ENCODE peak calls at places on chromosomes 4 and X, in eight cellular contexts. L, S, Y, C, N, E, X and V are unnamed samples.

GRCh38 chrX:52220936-52221335 is 36.2 kb downstream of the MAGED4 start:
- DNase-seq in Y (no peak), S (no peak), N (no peak), L (no peak), X (no peak), C (no peak), E (no peak), V (no peak)

GRCh38 chrX:16148896-16149295 is 18.4 kb upstream of the MAGEB17 start:
- DNase-seq in E (no peak), Y (no peak), N (no peak), C (no peak), S (no peak), X (no peak), L (no peak), V (no peak)

GRCh38 chrX:13498220-13498619 is 71.2 kb upstream of the EGFL6 start:
- DNase-seq in L (no peak), E (no peak), S (no peak), X (no peak), Y (no peak), N (no peak), C (no peak), V (no peak)

GRCh38 chrX:106780664-106781377 is 21.7 kb upstream of the TBC1D8B start:
- DNase-seq in Y (no peak), E (no peak), X (no peak), N (no peak), L (no peak), C (no peak), S (no peak), V (no peak)

GRCh38 chr4:78056265-78057129 is 626 bp upstream of the FRAS1 start:
- DNase-seq in X (peak; percentile 93), L (no peak), E (no peak), S (peak; percentile 72), Y (peak; percentile 24), C (peak; percentile 46), N (peak; percentile 72), V (peak; percentile 67)

GRCh38 chr4:25838526-25838925 is 24.3 kb downstream of the SEL1L3 start:
- DNase-seq in E (no peak), S (no peak), X (no peak), N (no peak), C (no peak), L (no peak), Y (no peak), V (no peak)

GRCh38 chrX:118346258-118347094 is 570 bp downstream of the WDR44 start:
- DNase-seq in C (peak; percentile 52), E (peak; percentile 76), Y (no peak), X (no peak), L (no peak), N (peak; percentile 73), S (peak; percentile 55), V (peak; percentile 42)

GRCh38 chrX:17046478-17047097 is 100.1 kb downstream of the REPS2 start:
- DNase-seq in N (no peak), X (peak; percentile 44), S (peak; percentile 40), L (no peak), E (peak; percentile 49), C (peak; percentile 22), Y (peak; percentile 67), V (no peak)

GRCh38 chrX:129239371-129239770 is 283.9 kb downstream of the SMARCA1 start:
- DNase-seq in S (no peak), E (no peak), N (no peak), Y (peak; percentile 1), X (no peak), C (no peak), L (no peak), V (no peak)

GRCh38 chr4:133316874-133317273 is 167.8 kb downstream of the PCDH10 start:
- DNase-seq in Y (no peak), E (no peak), X (no peak), N (no peak), C (no peak), S (no peak), L (no peak), V (no peak)

GRCh38 chrX:65035451-65035779 is 59.2 kb upstream of the ZC4H2 start:
- DNase-seq in N (no peak), X (no peak), C (peak; percentile 16), L (no peak), Y (peak; percentile 21), S (no peak), E (no peak), V (no peak)

GRCh38 chrX:39112143-39112542 is 310.9 kb downstream of the MID1IP1 start:
- DNase-seq in L (no peak), E (no peak), X (no peak), N (no peak), Y (no peak), C (no peak), S (no peak), V (no peak)

GRCh38 chr4:176656108-176656507 is 136.6 kb downstream of the VEGFC start:
- DNase-seq in Y (no peak), S (no peak), E (no peak), N (no peak), C (no peak), L (no peak), X (no peak), V (no peak)

GRCh38 chr4:186729856-186730255 is 6.2 kb upstream of the FAT1 start:
- DNase-seq in L (no peak), C (no peak), N (no peak), E (no peak), S (no peak), Y (no peak), X (no peak), V (no peak)

GRCh38 chr4:99382745-99383360 is 30.3 kb upstream of the ADH1C start:
- DNase-seq in Y (peak; percentile 71), N (no peak), E (no peak), C (no peak), L (no peak), S (no peak), X (no peak), V (no peak)

GRCh38 chr4:37453361-37454262 is 209.1 kb downstream of the NWD2 start:
- DNase-seq in X (no peak), N (peak; percentile 89), Y (no peak), E (no peak), S (no peak), C (peak; percentile 45), L (no peak), V (peak; percentile 92)

GRCh38 chrX:53356186-53356585 is 66.3 kb downstream of the SMC1A start:
- DNase-seq in X (no peak), S (no peak), L (no peak), C (no peak), Y (no peak), E (no peak), N (no peak), V (no peak)

GRCh38 chr4:139243448-139244365 is 36.3 kb downstream of the MGARP start:
- DNase-seq in C (no peak), E (no peak), L (no peak), X (no peak), Y (peak; percentile 99), S (no peak), N (no peak), V (no peak)

GRCh38 chrX:15815779-15816452 is 25.6 kb downstream of the ZRSR2 start:
- DNase-seq in S (no peak), N (no peak), Y (peak; percentile 33), X (peak; percentile 3), L (no peak), C (no peak), E (no peak), V (no peak)

GRCh38 chr4:127479031-127479622 is 153.6 kb upstream of the INTU start:
- DNase-seq in N (no peak), S (no peak), Y (peak; percentile 52), E (no peak), L (no peak), X (peak; percentile 39), C (no peak), V (no peak)

GRCh38 chr4:158302076-158302866 is 92.0 kb downstream of the TMEM144 start:
- DNase-seq in C (no peak), N (no peak), Y (peak; percentile 80), X (no peak), S (no peak), E (no peak), L (no peak), V (no peak)

GRCh38 chr4:142408003-142408441 is 438.1 kb downstream of the INPP4B start:
- DNase-seq in C (no peak), S (no peak), Y (no peak), L (no peak), X (no peak), E (no peak), N (no peak), V (no peak)

GRCh38 chrX:56281789-56282188 is 49.6 kb downstream of the KLF8 start:
- DNase-seq in L (no peak), S (peak; percentile 24), N (no peak), X (peak; percentile 3), C (no peak), Y (peak; percentile 16), E (no peak), V (no peak)

DNA sequence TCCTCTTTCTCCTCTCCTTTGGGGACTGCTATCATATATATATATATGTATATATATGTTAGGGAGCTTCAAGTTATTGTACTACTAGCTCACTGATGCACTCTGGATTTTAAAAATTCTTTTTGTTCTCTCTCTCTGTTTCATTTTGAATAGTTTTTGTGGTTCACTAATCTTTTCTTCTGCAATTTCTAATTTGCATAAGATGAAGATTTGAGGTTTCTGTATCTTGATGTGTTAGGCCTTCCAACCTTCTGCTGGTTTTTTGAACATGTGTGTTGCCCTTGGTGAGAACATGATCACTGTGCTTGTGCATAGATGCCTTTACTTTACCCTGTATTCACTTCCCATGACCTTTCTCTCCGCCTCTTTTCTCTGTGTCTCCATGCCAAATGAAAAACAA is 7.8 kb upstream of the ZNF718 start:
- DNase-seq in L (no peak), Y (no peak), E (no peak), S (no peak), N (no peak), C (no peak), X (no peak), V (no peak)
- H3K9me3 ChIP-seq in L (no peaks in the 10 kb centered on the region), Y (peaks cover 9% of the 10 kb centered on the region), E (peaks cover 11% of the 10 kb centered on the region), S (peaks cover 30% of the 10 kb centered on the region), N (no peaks in the 10 kb centered on the region), C (peaks cover 6% of the 10 kb centered on the region), X (peaks cover 19% of the 10 kb centered on the region), V (no peaks in the 10 kb centered on the region)

GRCh38 chr4:6422105-6422504 is 50.3 kb downstream of the PPP2R2C start:
- DNase-seq in S (no peak), Y (no peak), E (no peak), X (no peak), N (peak; percentile 57), C (no peak), L (no peak), V (no peak)
- H3K4me1 ChIP-seq in S (no peaks in the 10 kb centered on the region), Y (no peaks in the 10 kb centered on the region), E (no peaks in the 10 kb centered on the region), X (no peaks in the 10 kb centered on the region), N (no peaks in the 10 kb centered on the region), C (no peaks in the 10 kb centered on the region), L (no peaks in the 10 kb centered on the region), V (no peaks in the 10 kb centered on the region)

DNA sequence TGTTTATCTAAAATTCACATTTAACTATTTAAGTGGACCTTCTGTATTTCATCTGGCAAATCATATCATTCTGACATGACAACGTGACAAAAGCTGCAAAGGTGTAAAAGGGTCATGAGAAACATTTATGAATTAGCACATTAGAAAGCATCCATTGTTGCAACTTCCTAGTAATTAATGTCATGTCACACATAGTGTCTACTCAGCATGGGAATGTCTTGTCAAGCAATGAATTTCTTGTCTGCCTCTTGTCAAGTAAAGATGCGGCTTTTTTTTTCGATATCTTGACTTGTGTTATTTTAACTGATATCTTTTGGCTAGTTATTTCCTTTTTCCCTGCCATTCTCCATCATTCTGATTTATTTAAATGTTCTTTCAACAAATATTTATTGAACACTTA is 463.5 kb upstream of the CXorf51B start:
- DNase-seq in X (no peak), L (no peak), N (no peak), S (no peak), C (no peak), Y (no peak), E (no peak), V (no peak)
- H3K9me3 ChIP-seq in X (no peaks in the 10 kb centered on the region), L (no peaks in the 10 kb centered on the region), N (no peaks in the 10 kb centered on the region), S (no peaks in the 10 kb centered on the region), C (no peaks in the 10 kb centered on the region), Y (no peaks in the 10 kb centered on the region), E (no peaks in the 10 kb centered on the region), V (no peaks in the 10 kb centered on the region)

GRCh38 chr4:108874806-108875205 is 112.0 kb upstream of the ETNPPL start:
- DNase-seq in L (no peak), X (no peak), Y (no peak), E (no peak), C (no peak), N (no peak), S (no peak), V (no peak)
- H3K4me1 ChIP-seq in L (no peaks in the 10 kb centered on the region), X (no peaks in the 10 kb centered on the region), Y (no peaks in the 10 kb centered on the region), E (no peaks in the 10 kb centered on the region), C (no peaks in the 10 kb centered on the region), N (no peaks in the 10 kb centered on the region), S (no peaks in the 10 kb centered on the region), V (no peaks in the 10 kb centered on the region)